ENCODE peak calls at places on chromosomes 3 and 15, in five cellular contexts. I, N, Z, J and P are unnamed samples.

GRCh38 chr3:87834327-87834726 is 224.5 kb downstream of the CGGBP1 start:
- DNase-seq in Z (peak; percentile 37), N (no peak), J (no peak), I (no peak), P (no peak)

GRCh38 chr3:17954801-17955200 is 212.4 kb upstream of the TBC1D5 start:
- DNase-seq in Z (no peak), I (no peak), N (no peak), J (no peak), P (no peak)

GRCh38 chr15:38349251-38349650 is 96.6 kb downstream of the SPRED1 start:
- DNase-seq in N (no peak), Z (no peak), J (no peak), I (no peak), P (no peak)

GRCh38 chr3:73433681-73434080 is 191.1 kb downstream of the PDZRN3 start:
- DNase-seq in I (no peak), N (no peak), J (no peak), Z (no peak), P (no peak)

GRCh38 chr3:195869413-195870001 is 38.8 kb downstream of the TNK2 start:
- DNase-seq in Z (no peak), J (no peak), I (no peak), N (no peak), P (no peak)

GRCh38 chr3:129540776-129541516 is 2.0 kb upstream of the H1-8 start:
- DNase-seq in I (no peak), N (no peak), Z (no peak), J (no peak), P (no peak)

GRCh38 chr15:26864664-26865191 is 2.1 kb upstream of the GABRA5 start:
- DNase-seq in J (peak; percentile 27), Z (peak; percentile 85), I (peak; percentile 7), N (no peak), P (no peak)

GRCh38 chr3:178304758-178305157 is 231.5 kb upstream of the KCNMB2 start:
- DNase-seq in I (no peak), J (no peak), Z (no peak), N (no peak), P (no peak)

GRCh38 chr3:42088803-42089520 is 2.2 kb upstream of the TRAK1 start:
- DNase-seq in J (no peak), Z (no peak), I (no peak), N (no peak), P (no peak)

GRCh38 chr3:124834723-124835718 is 52.1 kb downstream of the ITGB5 start:
- DNase-seq in I (no peak), N (peak; percentile 88), Z (peak; percentile 91), J (peak; percentile 83), P (peak; percentile 75)

GRCh38 chr3:42052132-42052866 is 38.9 kb upstream of the TRAK1 start:
- DNase-seq in I (peak; percentile 91), N (no peak), Z (no peak), J (no peak), P (no peak)

GRCh38 chr15:25136119-25136518 is 181.3 kb downstream of the SNRPN start:
- DNase-seq in N (no peak), I (no peak), Z (peak; percentile 7), J (no peak), P (no peak)

GRCh38 chr15:63818191-63818590 is 15.6 kb downstream of the HERC1 start:
- DNase-seq in N (no peak), J (peak; percentile 22), Z (no peak), I (no peak), P (no peak)

GRCh38 chr15:52217186-52217585 is 26.0 kb upstream of the GNB5 start:
- DNase-seq in J (peak; percentile 45), N (peak; percentile 9), Z (peak; percentile 44), I (no peak), P (peak; percentile 19)

GRCh38 chr3:9088431-9089353 is 125.4 kb upstream of the RAD18 start:
- DNase-seq in Z (no peak), N (no peak), I (no peak), J (no peak), P (peak; percentile 26)

GRCh38 chr3:45983865-45984264 is 11.8 kb downstream of the FYCO1 start:
- DNase-seq in Z (no peak), N (no peak), J (no peak), I (no peak), P (no peak)

GRCh38 chr15:49315543-49315942 is 107.5 kb upstream of the FGF7 start:
- DNase-seq in I (no peak), J (no peak), Z (no peak), N (no peak), P (no peak)

GRCh38 chr15:49865925-49866757 is 245.3 kb downstream of the DTWD1 start:
- DNase-seq in Z (peak; percentile 93), J (no peak), N (no peak), I (no peak), P (no peak)

GRCh38 chr15:75731248-75732100 is 18.8 kb upstream of the CSPG4 start:
- DNase-seq in I (no peak), J (no peak), N (no peak), Z (no peak), P (no peak)

GRCh38 chr15:53197426-53197839 is 407.3 kb upstream of the ONECUT1 start:
- DNase-seq in N (peak; percentile 47), J (peak; percentile 59), I (no peak), Z (peak; percentile 80), P (peak; percentile 58)

GRCh38 chr15:75065851-75066509 is 42.6 kb downstream of the PPCDC start:
- DNase-seq in I (no peak), J (no peak), N (no peak), Z (no peak), P (no peak)

GRCh38 chr3:12663311-12663935 is 494 bp downstream of the RAF1 start:
- DNase-seq in Z (peak; percentile 17), I (no peak), J (peak; percentile 37), N (no peak), P (peak; percentile 48)

GRCh38 chr3:69967156-69967555 is 32.4 kb upstream of the SAMMSON start:
- DNase-seq in N (no peak), Z (no peak), J (no peak), I (no peak), P (no peak)

GRCh38 chr15:80495406-80495942 is 91.3 kb downstream of the ARNT2 start:
- DNase-seq in N (no peak), I (no peak), Z (no peak), J (no peak), P (no peak)

GRCh38 chr3:56424357-56424756 is 43.9 kb downstream of the ERC2 start:
- DNase-seq in I (no peak), J (no peak), N (no peak), Z (no peak), P (no peak)

GRCh38 chr3:29141197-29141911 is 139.5 kb upstream of the RBMS3 start:
- DNase-seq in I (no peak), J (no peak), Z (no peak), N (no peak), P (no peak)

GRCh38 chr3:139173372-139174108 is 128.8 kb upstream of the PRR23C start:
- DNase-seq in I (no peak), Z (peak; percentile 2), J (no peak), N (no peak), P (peak; percentile 32)

GRCh38 chr15:93067649-93068085 is 21.3 kb downstream of the RGMA start:
- DNase-seq in I (no peak), Z (no peak), N (no peak), J (no peak), P (no peak)

GRCh38 chr3:184345678-184346144 is 8.3 kb downstream of the FAM131A start:
- DNase-seq in N (peak; percentile 19), Z (peak; percentile 68), J (no peak), I (no peak), P (peak; percentile 86)

GRCh38 chr3:40930131-40930538 is 269.2 kb upstream of the CTNNB1 start:
- DNase-seq in Z (no peak), J (no peak), I (no peak), N (no peak), P (no peak)

GRCh38 chr15:66766282-66767228 is 64.5 kb downstream of the SMAD6 start:
- DNase-seq in N (no peak), Z (peak; percentile 73), I (no peak), J (no peak), P (no peak)

GRCh38 chr3:154552338-154552737 is 122.3 kb upstream of the GPR149 start:
- DNase-seq in I (no peak), Z (no peak), N (no peak), J (no peak), P (no peak)

GRCh38 chr3:85090495-85090894 is 131.7 kb downstream of the CADM2 start:
- DNase-seq in J (no peak), N (no peak), Z (no peak), I (no peak), P (no peak)

GRCh38 chr3:24245056-24245455 is 249.6 kb downstream of the THRB start:
- DNase-seq in J (no peak), I (no peak), Z (no peak), N (no peak), P (no peak)

GRCh38 chr3:143068059-143068458 is 51.5 kb upstream of the CHST2 start:
- DNase-seq in J (no peak), Z (no peak), N (no peak), I (no peak), P (no peak)